ENCODE peak calls at places on chromosomes 1 and 21, in six cellular contexts. V is SHP77; P is HFF-Myc; K is activated B cell treated with CpG ODN at 0.5 μM for 24 hours; O is GM13977; H is Jurkat, Clone E6-1. B is an unnamed sample.

GRCh38 chr1:7588457-7588827 is 182.7 kb upstream of the VAMP3 start:
- DNase-seq in V (no peak), P (no peak), K (no peak), O (no peak), H (no peak), B (no peak)

GRCh38 chr1:151881479-151881878 is 27.8 kb downstream of the THEM4 start:
- DNase-seq in V (no peak), P (no peak), K (no peak), O (no peak), H (peak), B (no peak)

GRCh38 chr1:231691618-231692259 is 65.1 kb downstream of the DISC1 start:
- DNase-seq in V (peak), P (no peak), K (no peak), O (no peak), H (no peak), B (peak)

GRCh38 chr1:62946516-62946915 is 162.6 kb downstream of the ATG4C start:
- DNase-seq in V (no peak), P (no peak), K (no peak), O (no peak), H (no peak), B (no peak)

GRCh38 chr1:88204111-88204510 is 480.0 kb upstream of the PKN2 start:
- DNase-seq in V (no peak), P (no peak), K (no peak), O (no peak), H (no peak), B (no peak)

GRCh38 chr1:1630965-1631792 is 794 bp upstream of the MMP23B start:
- DNase-seq in V (no peak), P (no peak), K (no peak), O (no peak), H (no peak), B (peak)

GRCh38 chr1:101285922-101286568 is 49.2 kb downstream of the S1PR1 start:
- DNase-seq in V (no peak), P (no peak), K (no peak), O (no peak), H (no peak), B (no peak)

GRCh38 chr1:162632234-162632666 is at the start of gene DDR2:
- DNase-seq in V (no peak), P (peak), K (no peak), O (no peak), H (no peak), B (no peak)

GRCh38 chr1:244735404-244735803 is 82.5 kb downstream of the DESI2 start:
- DNase-seq in V (no peak), P (no peak), K (no peak), O (no peak), H (no peak), B (peak)

GRCh38 chr1:156122519-156123355 is 8.2 kb downstream of the LMNA start:
- DNase-seq in V (peak), P (no peak), K (no peak), O (no peak), H (no peak), B (no peak)

GRCh38 chr1:150259758-150260669 is 2.4 kb downstream of the CA14 start:
- DNase-seq in V (peak), P (no peak), K (no peak), O (no peak), H (no peak), B (no peak)

GRCh38 chr1:244319283-244320132 is 132.2 kb downstream of the ADSS2 start:
- DNase-seq in V (no peak), P (no peak), K (no peak), O (peak), H (peak), B (peak)

GRCh38 chr1:210074904-210075303 is 136.9 kb downstream of the SYT14 start:
- DNase-seq in V (no peak), P (no peak), K (no peak), O (no peak), H (no peak), B (no peak)

GRCh38 chr1:33306561-33307493 is 14.1 kb downstream of the A3GALT2 start:
- DNase-seq in V (no peak), P (no peak), K (no peak), O (no peak), H (no peak), B (no peak)

GRCh38 chr1:39132505-39133339 is 71.8 kb upstream of the MACF1 start:
- DNase-seq in V (peak), P (no peak), K (no peak), O (no peak), H (no peak), B (no peak)

GRCh38 chr1:161962094-161962887 is 61.4 kb downstream of the OLFML2B start:
- DNase-seq in V (no peak), P (peak), K (no peak), O (peak), H (no peak), B (peak)

GRCh38 chr1:208135354-208135753 is 108.8 kb downstream of the PLXNA2 start:
- DNase-seq in V (no peak), P (no peak), K (no peak), O (no peak), H (no peak), B (no peak)

GRCh38 chr1:150549496-150550221 is 451 bp downstream of the ADAMTSL4 start:
- DNase-seq in V (no peak), P (no peak), K (no peak), O (no peak), H (no peak), B (no peak)

GRCh38 chr1:47325530-47325929 is 8.1 kb upstream of the CMPK1 start:
- DNase-seq in V (no peak), P (no peak), K (no peak), O (no peak), H (no peak), B (no peak)

GRCh38 chr1:3009021-3009420 is 12.2 kb upstream of the ACTRT2 start:
- DNase-seq in V (no peak), P (no peak), K (peak), O (no peak), H (no peak), B (no peak)

GRCh38 chr1:227775841-227776240 is 39.6 kb upstream of the PRSS38 start:
- DNase-seq in V (no peak), P (no peak), K (no peak), O (no peak), H (no peak), B (no peak)

GRCh38 chr1:198056255-198056654 is 100.5 kb upstream of the NEK7 start:
- DNase-seq in V (no peak), P (no peak), K (no peak), O (no peak), H (peak), B (peak)

GRCh38 chr21:25708467-25709065 is 26.1 kb downstream of the ATP5PF start:
- DNase-seq in V (no peak), P (peak), K (no peak), O (peak), H (peak), B (peak)

GRCh38 chr1:941588-942383 is 17.3 kb downstream of the NOC2L start:
- DNase-seq in V (peak), P (no peak), K (peak), O (peak), H (no peak), B (no peak)

GRCh38 chr1:24321712-24322635 is 2.8 kb downstream of the GRHL3 start:
- DNase-seq in V (no peak), P (peak), K (peak), O (peak), H (peak), B (peak)

GRCh38 chr21:33951276-33952178 is 35.9 kb upstream of the ATP5PO start:
- DNase-seq in V (no peak), P (no peak), K (no peak), O (no peak), H (no peak), B (peak)

GRCh38 chr1:232686346-232686745 is 56.4 kb upstream of the SIPA1L2 start:
- DNase-seq in V (no peak), P (no peak), K (no peak), O (no peak), H (no peak), B (no peak)

GRCh38 chr1:201575912-201576311 is 37.0 kb downstream of the NAV1 start:
- DNase-seq in V (no peak), P (no peak), K (no peak), O (no peak), H (no peak), B (no peak)

B was measured in GM12865.